ENCODE peak calls at places on chromosomes 12 and 14, in seven cellular contexts. One of them, this sample, is unnamed.

GRCh38 chr14:28751467-28752058 is 15.0 kb upstream of the FOXG1 start:
- DNase-seq in adrenal gland: peak; percentile 54
- DNase-seq in A549: peak; percentile 68
- DNase-seq in right lobe of liver: no peak
- DNase-seq in ovary: no peak
- DNase-seq in GM12878: peak; percentile 7
- DNase-seq in mammary epithelial cell: peak; percentile 45
- DNase-seq in this sample: no peak

GRCh38 chr12:53700567-53700966 is 24.7 kb upstream of the ATP5MC2 start:
- DNase-seq in adrenal gland: no peak
- DNase-seq in A549: no peak
- DNase-seq in right lobe of liver: no peak
- DNase-seq in ovary: no peak
- DNase-seq in GM12878: no peak
- DNase-seq in mammary epithelial cell: no peak
- DNase-seq in this sample: no peak

GRCh38 chr12:15532364-15532977 is 210.2 kb downstream of the PTPRO start:
- DNase-seq in adrenal gland: no peak
- DNase-seq in A549: peak; percentile 73
- DNase-seq in right lobe of liver: no peak
- DNase-seq in ovary: no peak
- DNase-seq in GM12878: peak; percentile 36
- DNase-seq in mammary epithelial cell: peak; percentile 70
- DNase-seq in this sample: no peak

GRCh38 chr14:89365071-89365801 is 51.8 kb downstream of the FOXN3 start:
- DNase-seq in adrenal gland: peak; percentile 61
- DNase-seq in A549: no peak
- DNase-seq in right lobe of liver: no peak
- DNase-seq in ovary: no peak
- DNase-seq in GM12878: peak; percentile 81
- DNase-seq in mammary epithelial cell: no peak
- DNase-seq in this sample: no peak

GRCh38 chr14:24273422-24273998 is 2.1 kb upstream of the RABGGTA start:
- DNase-seq in adrenal gland: no peak
- DNase-seq in A549: peak; percentile 43
- DNase-seq in right lobe of liver: no peak
- DNase-seq in ovary: no peak
- DNase-seq in GM12878: no peak
- DNase-seq in mammary epithelial cell: peak; percentile 46
- DNase-seq in this sample: no peak

GRCh38 chr14:74038015-74038859 is 19.1 kb downstream of the BBOF1 start:
- DNase-seq in adrenal gland: no peak
- DNase-seq in A549: peak; percentile 66
- DNase-seq in right lobe of liver: no peak
- DNase-seq in ovary: no peak
- DNase-seq in GM12878: no peak
- DNase-seq in mammary epithelial cell: peak; percentile 47
- DNase-seq in this sample: no peak

GRCh38 chr14:78848234-78848820 is 678.2 kb downstream of the NRXN3 start:
- DNase-seq in adrenal gland: peak; percentile 52
- DNase-seq in A549: peak; percentile 54
- DNase-seq in right lobe of liver: peak; percentile 35
- DNase-seq in ovary: peak; percentile 13
- DNase-seq in GM12878: no peak
- DNase-seq in mammary epithelial cell: peak; percentile 36
- DNase-seq in this sample: no peak

GRCh38 chr12:10722905-10723866 is at the start of gene YBX3:
- DNase-seq in adrenal gland: peak; percentile 89
- DNase-seq in A549: peak; percentile 88
- DNase-seq in right lobe of liver: peak; percentile 80
- DNase-seq in ovary: peak; percentile 89
- DNase-seq in GM12878: no peak
- DNase-seq in mammary epithelial cell: peak; percentile 78
- DNase-seq in this sample: peak; percentile 56

GRCh38 chr12:90959538-90960139 is 4.7 kb upstream of the CCER1 start:
- DNase-seq in adrenal gland: no peak
- DNase-seq in A549: peak; percentile 65
- DNase-seq in right lobe of liver: no peak
- DNase-seq in ovary: no peak
- DNase-seq in GM12878: no peak
- DNase-seq in mammary epithelial cell: peak; percentile 20
- DNase-seq in this sample: no peak

GRCh38 chr12:113207621-113208040 is 13.6 kb upstream of the TPCN1 start:
- DNase-seq in adrenal gland: no peak
- DNase-seq in A549: no peak
- DNase-seq in right lobe of liver: no peak
- DNase-seq in ovary: no peak
- DNase-seq in GM12878: no peak
- DNase-seq in mammary epithelial cell: no peak
- DNase-seq in this sample: no peak

GRCh38 chr12:11815397-11815796 is 165.9 kb downstream of the ETV6 start:
- DNase-seq in adrenal gland: peak; percentile 45
- DNase-seq in A549: no peak
- DNase-seq in right lobe of liver: no peak
- DNase-seq in ovary: no peak
- DNase-seq in GM12878: no peak
- DNase-seq in mammary epithelial cell: peak; percentile 50
- DNase-seq in this sample: no peak

GRCh38 chr14:60003991-60004390 is 84.0 kb downstream of the LRRC9 start:
- DNase-seq in adrenal gland: no peak
- DNase-seq in A549: no peak
- DNase-seq in right lobe of liver: no peak
- DNase-seq in ovary: no peak
- DNase-seq in GM12878: no peak
- DNase-seq in mammary epithelial cell: no peak
- DNase-seq in this sample: no peak

GRCh38 chr12:96441811-96442210 is 41.6 kb upstream of the CDK17 start:
- DNase-seq in adrenal gland: no peak
- DNase-seq in A549: no peak
- DNase-seq in right lobe of liver: no peak
- DNase-seq in ovary: no peak
- DNase-seq in GM12878: no peak
- DNase-seq in mammary epithelial cell: no peak
- DNase-seq in this sample: no peak

GRCh38 chr12:106590601-106591000 is 7.8 kb downstream of the RFX4 start:
- DNase-seq in adrenal gland: no peak
- DNase-seq in A549: no peak
- DNase-seq in right lobe of liver: no peak
- DNase-seq in ovary: no peak
- DNase-seq in GM12878: no peak
- DNase-seq in mammary epithelial cell: no peak
- DNase-seq in this sample: no peak

GRCh38 chr12:26153421-26154154 is 28.8 kb upstream of the BHLHE41 start:
- DNase-seq in adrenal gland: peak; percentile 87
- DNase-seq in A549: peak; percentile 79
- DNase-seq in right lobe of liver: no peak
- DNase-seq in ovary: peak; percentile 26
- DNase-seq in GM12878: no peak
- DNase-seq in mammary epithelial cell: peak; percentile 89
- DNase-seq in this sample: peak; percentile 74

GRCh38 chr14:71625175-71625574 is 307.1 kb upstream of the RGS6 start:
- DNase-seq in adrenal gland: no peak
- DNase-seq in A549: no peak
- DNase-seq in right lobe of liver: no peak
- DNase-seq in ovary: no peak
- DNase-seq in GM12878: no peak
- DNase-seq in mammary epithelial cell: no peak
- DNase-seq in this sample: no peak

GRCh38 chr12:101040936-101041335 is 169.1 kb downstream of the SLC5A8 start:
- DNase-seq in adrenal gland: no peak
- DNase-seq in A549: no peak
- DNase-seq in right lobe of liver: no peak
- DNase-seq in ovary: no peak
- DNase-seq in GM12878: no peak
- DNase-seq in mammary epithelial cell: no peak
- DNase-seq in this sample: no peak

GRCh38 chr14:99986416-99986815 is 78.8 kb upstream of the EVL start:
- DNase-seq in adrenal gland: no peak
- DNase-seq in A549: no peak
- DNase-seq in right lobe of liver: no peak
- DNase-seq in ovary: no peak
- DNase-seq in GM12878: no peak
- DNase-seq in mammary epithelial cell: no peak
- DNase-seq in this sample: no peak

GRCh38 chr12:6265038-6265405 is 45.5 kb upstream of the PLEKHG6 start:
- DNase-seq in adrenal gland: no peak
- DNase-seq in A549: no peak
- DNase-seq in right lobe of liver: no peak
- DNase-seq in ovary: no peak
- DNase-seq in GM12878: no peak
- DNase-seq in mammary epithelial cell: no peak
- DNase-seq in this sample: no peak

GRCh38 chr12:98644712-98645571 is at the start of the genes APAF1 and IKBIP:
- DNase-seq in adrenal gland: peak; percentile 98
- DNase-seq in A549: peak; percentile 98
- DNase-seq in right lobe of liver: peak; percentile 99
- DNase-seq in ovary: peak; percentile 98
- DNase-seq in GM12878: peak; percentile 76
- DNase-seq in mammary epithelial cell: peak; percentile 98
- DNase-seq in this sample: peak; percentile 99

GRCh38 chr12:98645572-98646067 is 530 bp downstream of the APAF1 start:
- DNase-seq in adrenal gland: peak; percentile 56
- DNase-seq in A549: peak; percentile 40
- DNase-seq in right lobe of liver: no peak
- DNase-seq in ovary: no peak
- DNase-seq in GM12878: no peak
- DNase-seq in mammary epithelial cell: peak; percentile 29
- DNase-seq in this sample: no peak

GRCh38 chr12:98644433-98644711 is 216 bp downstream of the IKBIP start:
- DNase-seq in adrenal gland: peak; percentile 55
- DNase-seq in A549: peak; percentile 83
- DNase-seq in right lobe of liver: no peak
- DNase-seq in ovary: no peak
- DNase-seq in GM12878: no peak
- DNase-seq in mammary epithelial cell: peak; percentile 74
- DNase-seq in this sample: no peak

DNA sequence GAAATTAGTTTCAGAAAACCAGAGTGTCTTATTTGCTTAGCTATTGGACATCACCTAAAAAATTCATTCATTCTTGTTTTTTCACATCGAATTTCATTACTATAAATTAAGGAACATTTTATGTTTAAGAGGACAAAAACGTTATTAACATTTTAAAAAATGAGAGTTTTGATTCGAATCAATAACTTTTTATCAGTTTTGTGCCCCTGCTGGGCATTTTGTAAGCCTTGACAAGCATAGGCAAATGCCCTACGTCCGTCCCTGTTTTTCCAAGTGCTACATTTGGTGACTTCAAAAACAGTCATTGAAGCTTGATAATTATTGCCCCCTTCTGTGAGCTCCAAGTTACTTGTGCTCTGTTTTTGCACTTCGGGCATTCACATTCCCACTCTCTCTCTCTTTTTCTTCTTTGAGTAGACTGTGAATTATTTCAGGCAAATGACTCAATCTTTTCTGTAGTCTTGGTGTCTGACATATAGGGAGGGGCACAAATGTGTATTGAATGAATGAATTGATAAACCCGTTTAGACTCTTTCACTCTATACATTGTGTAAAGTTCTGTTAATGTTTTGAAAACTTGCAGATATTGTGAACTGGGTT is 1.2 kb downstream of the APAF1 start:
- DNase-seq in adrenal gland: no peak
- DNase-seq in A549: peak; percentile 33
- DNase-seq in right lobe of liver: no peak
- DNase-seq in ovary: no peak
- DNase-seq in GM12878: no peak
- DNase-seq in mammary epithelial cell: peak; percentile 36
- DNase-seq in this sample: no peak
- TF ChIP-seq CTCF in adrenal gland: no peak
- TF ChIP-seq CTCF in A549: no peak
- TF ChIP-seq CTCF in right lobe of liver: peak; percentile 11
- TF ChIP-seq CTCF in ovary: no peak
- TF ChIP-seq CTCF in GM12878: peak; percentile 15
- TF ChIP-seq CTCF in mammary epithelial cell: peak; percentile 12
- TF ChIP-seq CTCF in this sample: no peak

GRCh38 chr12:122849352-122850047 is 14.2 kb downstream of the HIP1R start:
- DNase-seq in adrenal gland: no peak
- DNase-seq in A549: no peak
- DNase-seq in right lobe of liver: no peak
- DNase-seq in ovary: no peak
- DNase-seq in GM12878: no peak
- DNase-seq in mammary epithelial cell: no peak
- DNase-seq in this sample: no peak
- H3K27ac ChIP-seq in adrenal gland: no peak overlapping the region
- H3K27ac ChIP-seq in A549: no peak overlapping the region
- H3K27ac ChIP-seq in right lobe of liver: no peak overlapping the region
- H3K27ac ChIP-seq in ovary: no peak overlapping the region
- H3K27ac ChIP-seq in GM12878: no peak overlapping the region
- H3K27ac ChIP-seq in mammary epithelial cell: no peak overlapping the region
- H3K27ac ChIP-seq in this sample: peak overlapping the region; percentile 87

DNA sequence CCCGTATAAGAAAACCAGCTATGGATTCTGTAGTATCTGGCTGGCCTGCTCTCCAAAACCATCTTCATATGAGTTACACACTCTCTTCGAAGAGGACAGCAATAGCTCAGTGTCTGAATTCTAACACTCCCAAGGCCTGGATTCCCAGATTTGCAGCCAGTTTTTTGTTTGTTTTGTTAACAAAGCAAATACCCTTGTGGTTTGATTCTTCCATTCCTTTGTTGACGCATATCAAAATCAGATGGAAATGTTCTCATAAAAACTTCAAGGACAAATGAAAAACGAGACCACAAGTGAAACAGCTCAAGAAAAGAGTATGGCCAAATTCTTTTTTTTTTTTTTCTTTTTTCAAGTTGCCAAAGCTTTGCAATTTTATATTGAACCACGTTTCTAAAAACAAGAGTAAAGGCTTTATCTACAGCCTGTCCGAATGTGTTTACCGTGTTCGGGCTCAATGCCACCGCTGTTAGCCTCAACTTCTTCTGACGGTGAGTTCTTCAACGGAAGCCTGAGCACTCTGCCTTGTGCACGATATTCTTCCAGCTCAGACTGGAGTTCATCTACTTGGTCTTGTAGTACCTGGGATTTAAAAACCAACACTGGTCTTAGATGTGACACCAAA is 67.5 kb downstream of the NIN start:
- DNase-seq in adrenal gland: no peak
- DNase-seq in A549: peak; percentile 63
- DNase-seq in right lobe of liver: no peak
- DNase-seq in ovary: peak; percentile 35
- DNase-seq in GM12878: no peak
- DNase-seq in mammary epithelial cell: no peak
- DNase-seq in this sample: no peak
- H3K4me1 ChIP-seq in adrenal gland: no peaks in the 10 kb centered on the region
- H3K4me1 ChIP-seq in A549: peaks cover 15% of the 10 kb centered on the region
- H3K4me1 ChIP-seq in right lobe of liver: no peaks in the 10 kb centered on the region
- H3K4me1 ChIP-seq in ovary: peaks cover 8% of the 10 kb centered on the region
- H3K4me1 ChIP-seq in GM12878: peaks cover 15% of the 10 kb centered on the region
- H3K4me1 ChIP-seq in mammary epithelial cell: no peaks in the 10 kb centered on the region
- H3K4me1 ChIP-seq in this sample: peaks cover 17% of the 10 kb centered on the region

DNA sequence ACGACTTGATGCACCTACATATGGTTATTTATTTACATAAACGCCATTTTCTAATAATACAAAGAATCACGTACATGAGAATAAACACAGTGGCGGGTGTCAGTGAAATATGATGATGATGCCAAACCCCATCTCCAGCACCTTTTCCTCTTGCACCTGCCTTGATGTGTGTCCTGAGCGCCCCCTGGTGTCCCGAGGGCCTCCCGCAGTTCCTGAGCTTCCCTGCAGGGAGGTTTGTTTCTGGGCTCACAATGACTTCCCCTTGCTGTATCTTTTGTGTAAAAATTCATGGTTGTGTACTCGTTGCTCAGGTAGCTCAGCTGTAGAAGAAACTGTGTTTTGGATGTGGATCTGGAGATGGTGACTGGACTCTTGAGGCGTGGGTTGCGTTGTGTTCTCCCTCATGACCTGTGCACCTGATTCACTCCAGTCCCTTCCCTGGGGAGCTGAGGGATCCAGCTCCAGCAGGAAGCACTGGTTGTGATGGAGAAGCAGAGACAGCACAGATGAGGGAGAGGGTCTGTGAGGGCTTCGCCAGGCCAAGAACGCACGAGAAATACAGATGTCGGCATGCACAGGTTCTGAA is 1037.8 kb downstream of the TMEM121 start:
- DNase-seq in adrenal gland: no peak
- DNase-seq in A549: peak; percentile 41
- DNase-seq in right lobe of liver: peak; percentile 37
- DNase-seq in ovary: no peak
- DNase-seq in GM12878: no peak
- DNase-seq in mammary epithelial cell: no peak
- DNase-seq in this sample: no peak
- TF ChIP-seq CTCF in adrenal gland: no peak
- TF ChIP-seq CTCF in A549: no peak
- TF ChIP-seq CTCF in right lobe of liver: peak; percentile 49
- TF ChIP-seq CTCF in ovary: no peak
- TF ChIP-seq CTCF in GM12878: peak; percentile 85
- TF ChIP-seq CTCF in mammary epithelial cell: peak; percentile 57
- TF ChIP-seq CTCF in this sample: no peak